ENCODE peak calls at places on chromosomes 6 and 20, in seven cellular contexts. F is ovary, Q is uterus, X is lung, Z is sigmoid colon, N is left lung, O is SJSA1. S is an unnamed sample. For H3K4me1, the result is how much of the 10 kb centered on the place peaks cover.

GRCh38 chr6:2412731-2413130 is 167.3 kb upstream of the GMDS start:
- DNase-seq in X (no peak), N (no peak), Z (no peak), F (no peak), Q (no peak), O (no peak), S (no peak)

GRCh38 chr6:158422629-158423238 is 110.5 kb downstream of the TULP4 start:
- DNase-seq in F (no peak), O (no peak), Q (no peak), N (no peak), Z (no peak), X (no peak), S (no peak)

GRCh38 chr6:166169549-166170421 is 2.1 kb upstream of the TBXT start:
- DNase-seq in Q (no peak), O (no peak), Z (no peak), F (no peak), N (no peak), X (no peak), S (no peak)

GRCh38 chr6:36698196-36698595 is 570 bp downstream of the RAB44 start:
- DNase-seq in Z (no peak), X (no peak), N (no peak), F (no peak), Q (no peak), O (no peak), S (no peak)

GRCh38 chr6:44237021-44237812 is 9.7 kb upstream of the HSP90AB1 start:
- DNase-seq in N (peak), O (peak), X (peak), Z (peak), Q (peak), F (peak), S (peak)

GRCh38 chr20:35344354-35344837 is 52.2 kb upstream of the FAM83C start:
- DNase-seq in F (peak), Q (peak), Z (no peak), X (no peak), N (no peak), O (no peak), S (no peak)

GRCh38 chr6:36289281-36290018 is 19.6 kb downstream of the PNPLA1 start:
- DNase-seq in F (no peak), Q (no peak), X (no peak), N (no peak), O (no peak), Z (no peak), S (no peak)

GRCh38 chr6:70396796-70397729 is 16.2 kb upstream of the FAM135A start:
- DNase-seq in O (no peak), X (no peak), Q (no peak), Z (no peak), N (no peak), F (no peak), S (no peak)

GRCh38 chr20:60921021-60921622 is 330.9 kb upstream of the CDH4 start:
- DNase-seq in N (no peak), X (no peak), F (peak), Q (no peak), Z (no peak), O (no peak), S (peak)

GRCh38 chr6:52610745-52611355 is 34.0 kb upstream of the TRAM2 start:
- DNase-seq in F (no peak), N (no peak), Q (no peak), X (no peak), O (no peak), Z (no peak), S (no peak)

GRCh38 chr6:11538049-11538798 is 675 bp downstream of the TMEM170B start:
- DNase-seq in Q (peak), F (peak), O (no peak), X (no peak), N (peak), Z (peak), S (no peak)

GRCh38 chr6:10621227-10621626 is 73.2 kb downstream of the C6orf52 start:
- DNase-seq in Z (no peak), N (no peak), Q (no peak), X (no peak), F (no peak), O (no peak), S (no peak)

GRCh38 chr20:22619272-22619671 is 34.9 kb upstream of the FOXA2 start:
- DNase-seq in F (no peak), Z (no peak), N (no peak), X (no peak), O (no peak), Q (no peak), S (peak)

GRCh38 chr6:40806479-40806878 is 219.3 kb upstream of the LRFN2 start:
- DNase-seq in O (no peak), Q (no peak), N (no peak), Z (no peak), F (no peak), X (no peak), S (no peak)

GRCh38 chr6:162943369-162943768 is 215.6 kb downstream of the PACRG start:
- DNase-seq in F (no peak), Z (no peak), X (no peak), O (no peak), N (no peak), Q (no peak), S (no peak)

GRCh38 chr20:62470459-62470858 is 5.3 kb downstream of the GATA5 start:
- DNase-seq in F (no peak), X (no peak), Z (no peak), N (no peak), O (no peak), Q (no peak), S (no peak)

GRCh38 chr6:116008470-116009229 is 52.0 kb downstream of the FRK start:
- DNase-seq in Z (no peak), O (no peak), N (no peak), Q (no peak), F (no peak), X (no peak), S (peak)

GRCh38 chr6:157760589-157761330 is 62.3 kb upstream of the SNX9 start:
- DNase-seq in Z (no peak), O (peak), X (no peak), Q (peak), F (no peak), N (no peak), S (no peak)

DNA sequence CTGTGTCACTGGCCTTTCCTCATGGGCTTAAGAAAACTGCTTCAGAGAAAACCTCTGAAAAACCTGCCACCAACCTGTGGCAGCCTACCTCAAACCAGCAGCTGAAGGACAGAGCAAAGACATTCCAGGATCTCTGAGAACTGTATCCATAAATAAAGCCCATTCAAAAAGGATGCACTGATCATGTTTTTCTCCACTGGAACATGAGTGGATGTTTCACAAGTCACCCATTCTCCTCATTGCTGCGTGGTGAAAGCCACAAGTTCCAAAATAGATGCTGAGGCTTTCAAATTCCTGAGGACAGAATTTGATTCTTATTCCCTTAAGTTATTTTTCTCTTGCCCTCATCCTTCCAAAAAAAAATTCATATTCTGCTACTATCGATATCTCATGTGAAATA is 280.6 kb downstream of the KHDC1L start:
- DNase-seq in Q (no peak), O (no peak), N (no peak), X (no peak), Z (no peak), F (no peak), S (no peak)
- H3K27ac ChIP-seq in Q (no peak), O (no peak), N (no peak), X (no peak), Z (no peak), F (no peak), S (no peak)

DNA sequence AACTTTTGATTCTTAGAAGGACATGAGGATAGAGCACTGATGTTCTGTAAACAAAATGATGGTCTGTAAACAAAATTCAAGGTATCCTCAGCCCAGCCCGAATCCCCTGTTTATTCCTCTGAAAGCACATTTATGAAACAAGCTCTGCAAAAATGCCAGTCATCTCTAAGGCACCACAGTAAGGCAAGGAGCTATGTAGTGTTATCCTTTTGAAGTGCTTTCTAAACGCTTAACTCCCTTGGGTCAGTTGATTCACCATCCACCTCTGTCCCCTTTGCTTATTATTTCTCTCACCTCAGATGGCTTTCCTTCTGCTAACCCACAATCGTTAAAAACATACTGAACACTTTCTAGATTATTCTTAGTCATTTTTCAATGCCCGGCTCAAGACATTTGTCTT is 93.8 kb downstream of the ATXN1 start:
- DNase-seq in O (no peak), X (no peak), Z (no peak), F (no peak), Q (no peak), N (no peak), S (no peak)
- H3K4me1 ChIP-seq in O (under half), X (under half), Z (half or more), F (under half), Q (under half), N (under half), S (under half)

GRCh38 chr6:74505391-74505790 is 700.5 kb downstream of the COL12A1 start:
- DNase-seq in Z (no peak), F (no peak), Q (no peak), X (no peak), O (no peak), N (no peak), S (no peak)
- H3K27ac ChIP-seq in Z (no peak), F (no peak), Q (no peak), X (no peak), O (no peak), N (no peak), S (no peak)

GRCh38 chr20:34111712-34112599 is at the start of gene EIF2S2:
- DNase-seq in X (peak), Z (peak), O (peak), F (peak), Q (peak), N (peak), S (peak)
- H3K4me1 ChIP-seq in X (under half), Z (under half), O (under half), F (under half), Q (under half), N (under half), S (under half)

S was measured in A549.